ENCODE peak calls at places on chromosomes 13 and 19, in four cellular contexts. One of them, this sample, is unnamed.

GRCh38 chr19:49997709-49998108 is 27.5 kb downstream of the VRK3 start:
- DNase-seq in naive thymus-derived CD4-positive, alpha-beta T cell: no peak
- DNase-seq in cardiac muscle cell: peak; percentile 30
- DNase-seq in A549: peak; percentile 83
- DNase-seq in this sample: no peak

GRCh38 chr13:78820541-78820940 is 161.6 kb upstream of the OBI1 start:
- DNase-seq in naive thymus-derived CD4-positive, alpha-beta T cell: no peak
- DNase-seq in cardiac muscle cell: no peak
- DNase-seq in A549: no peak
- DNase-seq in this sample: no peak

GRCh38 chr19:4866595-4867424 is 657 bp downstream of the PLIN3 start:
- DNase-seq in naive thymus-derived CD4-positive, alpha-beta T cell: peak; percentile 40
- DNase-seq in cardiac muscle cell: peak; percentile 57
- DNase-seq in A549: peak; percentile 35
- DNase-seq in this sample: no peak

GRCh38 chr13:75418186-75418843 is 63.7 kb downstream of the TBC1D4 start:
- DNase-seq in naive thymus-derived CD4-positive, alpha-beta T cell: no peak
- DNase-seq in cardiac muscle cell: no peak
- DNase-seq in A549: no peak
- DNase-seq in this sample: no peak

GRCh38 chr19:46840157-46840942 is 10.3 kb downstream of the AP2S1 start:
- DNase-seq in naive thymus-derived CD4-positive, alpha-beta T cell: peak; percentile 65
- DNase-seq in cardiac muscle cell: peak; percentile 79
- DNase-seq in A549: no peak
- DNase-seq in this sample: peak; percentile 86

GRCh38 chr19:35340431-35340830 is 7.3 kb upstream of the FFAR1 start:
- DNase-seq in naive thymus-derived CD4-positive, alpha-beta T cell: no peak
- DNase-seq in cardiac muscle cell: no peak
- DNase-seq in A549: no peak
- DNase-seq in this sample: no peak

GRCh38 chr13:68152414-68152813 is 922.3 kb upstream of the PCDH9 start:
- DNase-seq in naive thymus-derived CD4-positive, alpha-beta T cell: no peak
- DNase-seq in cardiac muscle cell: no peak
- DNase-seq in A549: no peak
- DNase-seq in this sample: no peak

GRCh38 chr13:91544723-91545122 is 146.3 kb downstream of the GPC5 start:
- DNase-seq in naive thymus-derived CD4-positive, alpha-beta T cell: no peak
- DNase-seq in cardiac muscle cell: peak; percentile 32
- DNase-seq in A549: no peak
- DNase-seq in this sample: peak; percentile 4

GRCh38 chr19:38309615-38310278 is 5.7 kb downstream of the C19orf33 start:
- DNase-seq in naive thymus-derived CD4-positive, alpha-beta T cell: no peak
- DNase-seq in cardiac muscle cell: no peak
- DNase-seq in A549: no peak
- DNase-seq in this sample: no peak

GRCh38 chr13:24381539-24382265 is 72.3 kb downstream of the C1QTNF9 start:
- DNase-seq in naive thymus-derived CD4-positive, alpha-beta T cell: no peak
- DNase-seq in cardiac muscle cell: no peak
- DNase-seq in A549: no peak
- DNase-seq in this sample: no peak

GRCh38 chr13:44220948-44221347 is 152.7 kb upstream of the SERP2 start:
- DNase-seq in naive thymus-derived CD4-positive, alpha-beta T cell: no peak
- DNase-seq in cardiac muscle cell: no peak
- DNase-seq in A549: no peak
- DNase-seq in this sample: no peak

GRCh38 chr13:95709101-95709500 is 32.2 kb downstream of the DNAJC3 start:
- DNase-seq in naive thymus-derived CD4-positive, alpha-beta T cell: no peak
- DNase-seq in cardiac muscle cell: no peak
- DNase-seq in A549: no peak
- DNase-seq in this sample: no peak

GRCh38 chr13:30334663-30335386 is 27.5 kb upstream of the KATNAL1 start:
- DNase-seq in naive thymus-derived CD4-positive, alpha-beta T cell: peak; percentile 37
- DNase-seq in cardiac muscle cell: peak; percentile 31
- DNase-seq in A549: peak; percentile 25
- DNase-seq in this sample: peak; percentile 31

GRCh38 chr13:75760182-75760981 is 124.3 kb downstream of the LMO7 start:
- DNase-seq in naive thymus-derived CD4-positive, alpha-beta T cell: peak; percentile 60
- DNase-seq in cardiac muscle cell: peak; percentile 40
- DNase-seq in A549: peak; percentile 50
- DNase-seq in this sample: no peak

GRCh38 chr19:1265611-1266115 is 3.5 kb upstream of the CIRBP start:
- DNase-seq in naive thymus-derived CD4-positive, alpha-beta T cell: no peak
- DNase-seq in cardiac muscle cell: no peak
- DNase-seq in A549: peak; percentile 31
- DNase-seq in this sample: no peak

GRCh38 chr13:96089749-96090239 is at the start of gene HS6ST3:
- DNase-seq in naive thymus-derived CD4-positive, alpha-beta T cell: no peak
- DNase-seq in cardiac muscle cell: peak; percentile 56
- DNase-seq in A549: peak; percentile 31
- DNase-seq in this sample: no peak

GRCh38 chr19:37997911-37998344 is 90.9 kb downstream of the SIPA1L3 start:
- DNase-seq in naive thymus-derived CD4-positive, alpha-beta T cell: no peak
- DNase-seq in cardiac muscle cell: no peak
- DNase-seq in A549: peak; percentile 72
- DNase-seq in this sample: no peak

GRCh38 chr13:30159446-30159839 is 147.9 kb downstream of the KATNAL1 start:
- DNase-seq in naive thymus-derived CD4-positive, alpha-beta T cell: no peak
- DNase-seq in cardiac muscle cell: no peak
- DNase-seq in A549: no peak
- DNase-seq in this sample: no peak

GRCh38 chr13:65597839-65598818 is 1632.0 kb downstream of the PCDH9 start:
- DNase-seq in naive thymus-derived CD4-positive, alpha-beta T cell: no peak
- DNase-seq in cardiac muscle cell: no peak
- DNase-seq in A549: no peak
- DNase-seq in this sample: no peak
- H3K27ac ChIP-seq in naive thymus-derived CD4-positive, alpha-beta T cell: no peak overlapping the region
- H3K27ac ChIP-seq in cardiac muscle cell: no peak overlapping the region
- H3K27ac ChIP-seq in A549: no peak overlapping the region
- H3K27ac ChIP-seq in this sample: no peak overlapping the region

GRCh38 chr19:15287496-15287895 is 44.8 kb downstream of the BRD4 start:
- DNase-seq in naive thymus-derived CD4-positive, alpha-beta T cell: no peak
- DNase-seq in cardiac muscle cell: no peak
- DNase-seq in A549: no peak
- DNase-seq in this sample: no peak
- H3K4me3 ChIP-seq in naive thymus-derived CD4-positive, alpha-beta T cell: peak overlapping the region; percentile 14
- H3K4me3 ChIP-seq in cardiac muscle cell: no peak overlapping the region
- H3K4me3 ChIP-seq in A549: no peak overlapping the region
- H3K4me3 ChIP-seq in this sample: no peak overlapping the region

GRCh38 chr19:7068599-7068998 is 904 bp upstream of the ZNF557 start:
- DNase-seq in naive thymus-derived CD4-positive, alpha-beta T cell: no peak
- DNase-seq in cardiac muscle cell: no peak
- DNase-seq in A549: no peak
- DNase-seq in this sample: no peak
- H3K27ac ChIP-seq in naive thymus-derived CD4-positive, alpha-beta T cell: no peak overlapping the region
- H3K27ac ChIP-seq in cardiac muscle cell: no peak overlapping the region
- H3K27ac ChIP-seq in A549: peak overlapping the region; percentile 1
- H3K27ac ChIP-seq in this sample: no peak overlapping the region

GRCh38 chr19:45646345-45646698 is 7.1 kb upstream of the EML2 start:
- DNase-seq in naive thymus-derived CD4-positive, alpha-beta T cell: no peak
- DNase-seq in cardiac muscle cell: no peak
- DNase-seq in A549: no peak
- DNase-seq in this sample: no peak
- H3K4me3 ChIP-seq in naive thymus-derived CD4-positive, alpha-beta T cell: peak overlapping the region; percentile 68
- H3K4me3 ChIP-seq in cardiac muscle cell: no peak overlapping the region
- H3K4me3 ChIP-seq in A549: peak overlapping the region; percentile 48
- H3K4me3 ChIP-seq in this sample: no peak overlapping the region

GRCh38 chr13:77326905-77327604 is at the start of gene MYCBP2:
- DNase-seq in naive thymus-derived CD4-positive, alpha-beta T cell: peak; percentile 98
- DNase-seq in cardiac muscle cell: peak; percentile 97
- DNase-seq in A549: peak; percentile 77
- DNase-seq in this sample: peak; percentile 98

GRCh38 chr13:77329133-77330008 is 2.5 kb upstream of the MYCBP2 start:
- DNase-seq in naive thymus-derived CD4-positive, alpha-beta T cell: peak; percentile 94
- DNase-seq in cardiac muscle cell: peak; percentile 91
- DNase-seq in A549: peak; percentile 68
- DNase-seq in this sample: peak; percentile 58

GRCh38 chr13:77328819-77329132 is 1.9 kb upstream of the MYCBP2 start:
- DNase-seq in naive thymus-derived CD4-positive, alpha-beta T cell: no peak
- DNase-seq in cardiac muscle cell: no peak
- DNase-seq in A549: no peak
- DNase-seq in this sample: no peak

GRCh38 chr13:77323858-77324257 is 3.0 kb downstream of the MYCBP2 start:
- DNase-seq in naive thymus-derived CD4-positive, alpha-beta T cell: no peak
- DNase-seq in cardiac muscle cell: no peak
- DNase-seq in A549: no peak
- DNase-seq in this sample: no peak

DNA sequence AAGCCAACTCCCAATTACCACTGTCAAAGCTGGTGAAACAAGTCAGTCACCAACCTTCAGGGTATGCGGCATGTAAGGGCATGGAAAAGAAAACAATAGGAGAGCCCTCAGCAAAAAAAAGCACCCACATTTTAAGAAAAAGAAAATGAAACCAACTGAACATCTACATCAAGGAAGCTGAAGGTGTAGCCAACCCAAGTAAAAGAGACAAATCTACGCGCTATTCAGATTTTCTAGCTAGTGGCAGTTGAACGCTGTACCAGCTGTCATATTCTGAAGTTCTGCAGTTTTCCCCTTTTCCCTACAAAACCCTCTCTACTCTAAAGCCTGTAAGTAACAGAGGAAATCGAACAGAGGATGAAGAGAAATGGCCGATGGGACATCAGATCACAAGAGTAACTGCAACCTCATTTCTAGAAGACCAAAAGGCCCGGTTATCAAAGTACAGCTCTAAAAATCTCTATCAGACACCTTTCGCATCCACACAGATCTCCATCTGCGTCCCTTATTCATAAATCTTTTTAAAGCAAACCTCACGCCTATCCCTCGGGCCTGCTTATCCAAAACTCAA is 1.4 kb downstream of the MYCBP2 start:
- DNase-seq in naive thymus-derived CD4-positive, alpha-beta T cell: peak; percentile 58
- DNase-seq in cardiac muscle cell: no peak
- DNase-seq in A549: no peak
- DNase-seq in this sample: no peak
- H3K27ac ChIP-seq in naive thymus-derived CD4-positive, alpha-beta T cell: peak overlapping the region; percentile 86
- H3K27ac ChIP-seq in cardiac muscle cell: no peak overlapping the region
- H3K27ac ChIP-seq in A549: peak overlapping the region; percentile 95
- H3K27ac ChIP-seq in this sample: no peak overlapping the region

GRCh38 chr19:29528946-29529645 is 3.3 kb downstream of the VSTM2B start:
- DNase-seq in naive thymus-derived CD4-positive, alpha-beta T cell: no peak
- DNase-seq in cardiac muscle cell: no peak
- DNase-seq in A549: peak; percentile 54
- DNase-seq in this sample: no peak

GRCh38 chr19:29525901-29526729 is at the start of gene VSTM2B:
- DNase-seq in naive thymus-derived CD4-positive, alpha-beta T cell: no peak
- DNase-seq in cardiac muscle cell: no peak
- DNase-seq in A549: no peak
- DNase-seq in this sample: no peak

GRCh38 chr19:29528350-29528945 is 2.7 kb downstream of the VSTM2B start:
- DNase-seq in naive thymus-derived CD4-positive, alpha-beta T cell: peak; percentile 32
- DNase-seq in cardiac muscle cell: peak; percentile 87
- DNase-seq in A549: peak; percentile 91
- DNase-seq in this sample: no peak

GRCh38 chr19:29526730-29527499 is 1.1 kb downstream of the VSTM2B start:
- DNase-seq in naive thymus-derived CD4-positive, alpha-beta T cell: no peak
- DNase-seq in cardiac muscle cell: no peak
- DNase-seq in A549: no peak
- DNase-seq in this sample: no peak

DNA sequence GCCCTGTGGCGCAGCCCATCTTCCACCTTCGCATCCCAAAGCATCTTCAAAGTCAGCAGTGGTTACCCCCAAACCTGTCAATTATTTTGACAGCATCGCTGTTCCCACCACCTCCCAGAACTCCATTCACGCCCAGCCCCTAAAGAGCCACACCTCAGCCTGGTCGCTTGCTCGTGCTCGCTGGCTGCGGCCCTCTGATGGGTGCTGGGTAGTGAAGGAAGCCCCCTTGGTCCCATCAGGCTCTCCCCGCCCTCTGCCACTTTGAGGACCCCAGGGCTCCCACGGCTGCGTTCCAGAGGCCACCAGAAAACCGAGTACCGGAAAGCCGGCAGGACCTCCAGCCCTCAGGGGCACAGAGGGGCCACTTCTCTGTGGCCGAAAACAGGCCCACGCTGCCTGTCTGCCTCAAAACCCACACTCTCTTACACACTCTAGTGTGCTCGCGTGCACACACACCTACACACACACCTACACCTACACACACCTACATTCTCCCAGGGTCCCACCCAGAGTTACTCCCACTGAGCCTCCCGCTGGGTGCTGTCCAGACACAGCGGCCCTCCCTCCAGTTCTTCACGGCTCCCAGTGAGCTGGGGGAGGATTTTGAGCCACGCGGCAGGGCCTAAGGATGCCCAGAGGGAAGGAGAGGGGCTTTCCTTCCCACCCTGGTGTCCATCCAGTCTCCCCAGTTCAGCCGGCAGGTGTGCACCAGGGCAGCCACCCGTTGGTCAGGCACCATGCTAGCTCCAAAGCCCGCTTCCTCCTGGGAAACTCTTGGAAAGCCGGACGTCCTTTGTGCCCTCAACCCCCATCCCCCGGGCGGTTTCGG is 1.9 kb downstream of the VSTM2B start:
- DNase-seq in naive thymus-derived CD4-positive, alpha-beta T cell: no peak
- DNase-seq in cardiac muscle cell: no peak
- DNase-seq in A549: peak; percentile 44
- DNase-seq in this sample: no peak
- H3K4me3 ChIP-seq in naive thymus-derived CD4-positive, alpha-beta T cell: peak overlapping the region; percentile 30
- H3K4me3 ChIP-seq in cardiac muscle cell: no peak overlapping the region
- H3K4me3 ChIP-seq in A549: peak overlapping the region; percentile 47
- H3K4me3 ChIP-seq in this sample: no peak overlapping the region

This sample was measured in iPS DF 6.9.